ENCODE peak calls at places on chromosomes 12 and 14, in six cellular contexts. O, C, D, Q, Z and B are unnamed samples.

GRCh38 chr12:27822076-27822712 is 42.2 kb upstream of the MANSC4 start:
- DNase-seq in O (peak), Q (peak), Z (no peak), C (peak), D (peak), B (peak)

GRCh38 chr12:44875954-44876553 is at the start of gene NELL2:
- DNase-seq in Q (peak), D (peak), C (peak), Z (peak), O (peak), B (peak)

GRCh38 chr12:116717466-116718457 is 20.1 kb downstream of the SPRING1 start:
- DNase-seq in Z (no peak), Q (no peak), O (no peak), D (no peak), C (peak), B (peak)

GRCh38 chr14:54322668-54323380 is 74.0 kb upstream of the CDKN3 start:
- DNase-seq in D (no peak), Z (no peak), Q (no peak), C (no peak), O (no peak), B (peak)

GRCh38 chr12:104469066-104469465 is 12.3 kb downstream of the CHST11 start:
- DNase-seq in O (no peak), Z (no peak), C (no peak), Q (no peak), D (no peak), B (no peak)

GRCh38 chr14:106622200-106622745 is 1095.9 kb downstream of the TMEM121 start:
- DNase-seq in D (no peak), O (peak), Q (no peak), Z (no peak), C (no peak), B (no peak)

GRCh38 chr12:27870939-27871338 is 90.9 kb upstream of the MANSC4 start:
- DNase-seq in O (no peak), C (peak), Z (no peak), D (no peak), Q (no peak), B (peak)

GRCh38 chr14:42172304-42172703 is 565.6 kb downstream of the LRFN5 start:
- DNase-seq in Q (no peak), O (no peak), D (no peak), C (no peak), Z (no peak), B (no peak)

GRCh38 chr12:94038605-94039004 is 109.8 kb upstream of the PLXNC1 start:
- DNase-seq in C (no peak), Z (no peak), D (no peak), O (no peak), Q (no peak), B (no peak)

GRCh38 chr12:82413994-82414393 is 55.7 kb downstream of the METTL25 start:
- DNase-seq in Q (no peak), O (no peak), C (peak), D (no peak), Z (no peak), B (no peak)

GRCh38 chr12:76830456-76830855 is 48.4 kb downstream of the CSRP2 start:
- DNase-seq in Q (no peak), Z (no peak), C (no peak), D (no peak), O (no peak), B (no peak)

GRCh38 chr12:25692115-25693035 is 139.3 kb upstream of the LMNTD1 start:
- DNase-seq in Q (no peak), C (peak), D (no peak), Z (no peak), O (no peak), B (peak)

GRCh38 chr14:68137704-68138619 is 318.4 kb downstream of the RAD51B start:
- DNase-seq in D (peak), Z (no peak), Q (no peak), O (no peak), C (peak), B (peak)

GRCh38 chr12:43891856-43892574 is 56.1 kb downstream of the TMEM117 start:
- DNase-seq in Q (no peak), D (peak), O (no peak), C (peak), Z (no peak), B (no peak)

GRCh38 chr12:103854372-103854973 is 13.4 kb upstream of the NT5DC3 start:
- DNase-seq in D (no peak), O (no peak), C (no peak), Q (no peak), Z (no peak), B (no peak)

GRCh38 chr14:51792819-51793218 is 67.6 kb upstream of the GNG2 start:
- DNase-seq in Q (no peak), D (no peak), C (peak), O (no peak), Z (no peak), B (no peak)

GRCh38 chr14:53964249-53964648 is 7.6 kb upstream of the BMP4 start:
- DNase-seq in Z (no peak), Q (no peak), D (no peak), C (peak), O (no peak), B (peak)

GRCh38 chr14:48323655-48324054 is 648.2 kb upstream of the MDGA2 start:
- DNase-seq in O (no peak), C (no peak), D (peak), Q (no peak), Z (no peak), B (no peak)

GRCh38 chr12:15540469-15540872 is 218.2 kb downstream of the PTPRO start:
- DNase-seq in D (peak), Z (no peak), Q (no peak), O (no peak), C (peak), B (peak)

GRCh38 chr12:104457746-104458644 is 1.2 kb downstream of the CHST11 start:
- DNase-seq in Z (peak), D (peak), Q (peak), C (no peak), O (peak), B (peak)

GRCh38 chr12:5076761-5077160 is 33.1 kb downstream of the KCNA5 start:
- DNase-seq in Z (no peak), Q (no peak), D (no peak), C (no peak), O (no peak), B (no peak)

GRCh38 chr12:28759334-28759733 is 389.7 kb upstream of the FAR2 start:
- DNase-seq in C (peak), Q (no peak), Z (no peak), D (peak), O (no peak), B (peak)

GRCh38 chr14:55592426-55592825 is 12.4 kb downstream of the KTN1 start:
- DNase-seq in D (no peak), Z (no peak), C (no peak), Q (no peak), O (no peak), B (no peak)

GRCh38 chr14:64796369-64796768 is 83.3 kb downstream of the SPTB start:
- DNase-seq in Z (no peak), O (no peak), Q (no peak), C (no peak), D (no peak), B (no peak)

GRCh38 chr12:21690704-21691368 is 33.2 kb upstream of the LDHB start:
- DNase-seq in C (no peak), O (no peak), D (no peak), Z (no peak), Q (no peak), B (no peak)

GRCh38 chr12:43306066-43306465 is 245.9 kb downstream of the ADAMTS20 start:
- DNase-seq in O (no peak), Q (no peak), Z (no peak), C (peak), D (peak), B (peak)

GRCh38 chr14:53391631-53392030 is 238.5 kb upstream of the DDHD1 start:
- DNase-seq in Z (no peak), C (peak), O (no peak), Q (no peak), D (peak), B (peak)

GRCh38 chr12:94670075-94670474 is 19.7 kb upstream of the TMCC3 start:
- DNase-seq in D (no peak), C (peak), O (no peak), Q (no peak), Z (no peak), B (no peak)

GRCh38 chr12:1810201-1810930 is 10.0 kb upstream of the LRTM2 start:
- DNase-seq in C (peak), Q (no peak), D (peak), Z (peak), O (no peak), B (no peak)

GRCh38 chr14:59771577-59771976 is 99.0 kb downstream of the RTN1 start:
- DNase-seq in Q (no peak), Z (no peak), C (peak), O (no peak), D (peak), B (peak)